ENCODE peak calls at places on chromosomes 16 and 17, in six cellular contexts. One of them, this sample, is unnamed.

GRCh38 chr17:67425571-67426160 is 48.6 kb downstream of the PITPNC1 start:
- DNase-seq in head of caudate nucleus: no peak
- DNase-seq in lower leg skin: no peak
- DNase-seq in activated CD4-positive, alpha-beta memory T cell treated with anti-CD3 and anti-CD28 coated beads for 36 hours: no peak
- DNase-seq in activated T-cell treated with anti-CD3 and anti-CD28 coated beads, Interleukin-2, amount 50 U/mL, for 24 hours: no peak
- DNase-seq in stimulated activated CD4-positive, alpha-beta T cell treated with anti-CD3 and anti-CD28 coated beads, TNF-alpha, amount 100 ng/mL, for 48 hours: no peak
- DNase-seq in this sample: no peak

GRCh38 chr17:35906559-35907265 is 23.9 kb downstream of the RDM1 start:
- DNase-seq in head of caudate nucleus: no peak
- DNase-seq in lower leg skin: no peak
- DNase-seq in activated CD4-positive, alpha-beta memory T cell treated with anti-CD3 and anti-CD28 coated beads for 36 hours: no peak
- DNase-seq in activated T-cell treated with anti-CD3 and anti-CD28 coated beads, Interleukin-2, amount 50 U/mL, for 24 hours: no peak
- DNase-seq in stimulated activated CD4-positive, alpha-beta T cell treated with anti-CD3 and anti-CD28 coated beads, TNF-alpha, amount 100 ng/mL, for 48 hours: no peak
- DNase-seq in this sample: no peak

GRCh38 chr17:64262422-64263260 is at the start of gene TEX2:
- DNase-seq in head of caudate nucleus: peak
- DNase-seq in lower leg skin: peak
- DNase-seq in activated CD4-positive, alpha-beta memory T cell treated with anti-CD3 and anti-CD28 coated beads for 36 hours: peak
- DNase-seq in activated T-cell treated with anti-CD3 and anti-CD28 coated beads, Interleukin-2, amount 50 U/mL, for 24 hours: peak
- DNase-seq in stimulated activated CD4-positive, alpha-beta T cell treated with anti-CD3 and anti-CD28 coated beads, TNF-alpha, amount 100 ng/mL, for 48 hours: peak
- DNase-seq in this sample: peak

GRCh38 chr17:71084219-71084618 is 914.9 kb downstream of the KCNJ2 start:
- DNase-seq in head of caudate nucleus: peak
- DNase-seq in lower leg skin: no peak
- DNase-seq in activated CD4-positive, alpha-beta memory T cell treated with anti-CD3 and anti-CD28 coated beads for 36 hours: no peak
- DNase-seq in activated T-cell treated with anti-CD3 and anti-CD28 coated beads, Interleukin-2, amount 50 U/mL, for 24 hours: no peak
- DNase-seq in stimulated activated CD4-positive, alpha-beta T cell treated with anti-CD3 and anti-CD28 coated beads, TNF-alpha, amount 100 ng/mL, for 48 hours: no peak
- DNase-seq in this sample: no peak

GRCh38 chr16:5361322-5361721 is 263.7 kb upstream of the EEF2KMT start:
- DNase-seq in head of caudate nucleus: no peak
- DNase-seq in lower leg skin: no peak
- DNase-seq in activated CD4-positive, alpha-beta memory T cell treated with anti-CD3 and anti-CD28 coated beads for 36 hours: no peak
- DNase-seq in activated T-cell treated with anti-CD3 and anti-CD28 coated beads, Interleukin-2, amount 50 U/mL, for 24 hours: no peak
- DNase-seq in stimulated activated CD4-positive, alpha-beta T cell treated with anti-CD3 and anti-CD28 coated beads, TNF-alpha, amount 100 ng/mL, for 48 hours: no peak
- DNase-seq in this sample: no peak

GRCh38 chr16:17229766-17230165 is 241.0 kb downstream of the XYLT1 start:
- DNase-seq in head of caudate nucleus: no peak
- DNase-seq in lower leg skin: no peak
- DNase-seq in activated CD4-positive, alpha-beta memory T cell treated with anti-CD3 and anti-CD28 coated beads for 36 hours: no peak
- DNase-seq in activated T-cell treated with anti-CD3 and anti-CD28 coated beads, Interleukin-2, amount 50 U/mL, for 24 hours: no peak
- DNase-seq in stimulated activated CD4-positive, alpha-beta T cell treated with anti-CD3 and anti-CD28 coated beads, TNF-alpha, amount 100 ng/mL, for 48 hours: no peak
- DNase-seq in this sample: no peak

GRCh38 chr17:52106070-52106469 is 52.4 kb downstream of the CA10 start:
- DNase-seq in head of caudate nucleus: no peak
- DNase-seq in lower leg skin: no peak
- DNase-seq in activated CD4-positive, alpha-beta memory T cell treated with anti-CD3 and anti-CD28 coated beads for 36 hours: peak
- DNase-seq in activated T-cell treated with anti-CD3 and anti-CD28 coated beads, Interleukin-2, amount 50 U/mL, for 24 hours: no peak
- DNase-seq in stimulated activated CD4-positive, alpha-beta T cell treated with anti-CD3 and anti-CD28 coated beads, TNF-alpha, amount 100 ng/mL, for 48 hours: no peak
- DNase-seq in this sample: no peak

GRCh38 chr17:2239882-2240430 is 63.6 kb downstream of the SMG6 start:
- DNase-seq in head of caudate nucleus: peak
- DNase-seq in lower leg skin: peak
- DNase-seq in activated CD4-positive, alpha-beta memory T cell treated with anti-CD3 and anti-CD28 coated beads for 36 hours: peak
- DNase-seq in activated T-cell treated with anti-CD3 and anti-CD28 coated beads, Interleukin-2, amount 50 U/mL, for 24 hours: peak
- DNase-seq in stimulated activated CD4-positive, alpha-beta T cell treated with anti-CD3 and anti-CD28 coated beads, TNF-alpha, amount 100 ng/mL, for 48 hours: peak
- DNase-seq in this sample: no peak

GRCh38 chr16:25838724-25839186 is 147.0 kb downstream of the HS3ST4 start:
- DNase-seq in head of caudate nucleus: peak
- DNase-seq in lower leg skin: peak
- DNase-seq in activated CD4-positive, alpha-beta memory T cell treated with anti-CD3 and anti-CD28 coated beads for 36 hours: peak
- DNase-seq in activated T-cell treated with anti-CD3 and anti-CD28 coated beads, Interleukin-2, amount 50 U/mL, for 24 hours: peak
- DNase-seq in stimulated activated CD4-positive, alpha-beta T cell treated with anti-CD3 and anti-CD28 coated beads, TNF-alpha, amount 100 ng/mL, for 48 hours: no peak
- DNase-seq in this sample: peak

GRCh38 chr17:32523017-32523680 is 36.4 kb downstream of the CDK5R1 start:
- DNase-seq in head of caudate nucleus: no peak
- DNase-seq in lower leg skin: no peak
- DNase-seq in activated CD4-positive, alpha-beta memory T cell treated with anti-CD3 and anti-CD28 coated beads for 36 hours: peak
- DNase-seq in activated T-cell treated with anti-CD3 and anti-CD28 coated beads, Interleukin-2, amount 50 U/mL, for 24 hours: peak
- DNase-seq in stimulated activated CD4-positive, alpha-beta T cell treated with anti-CD3 and anti-CD28 coated beads, TNF-alpha, amount 100 ng/mL, for 48 hours: no peak
- DNase-seq in this sample: peak

GRCh38 chr17:5563451-5563850 is 20.9 kb downstream of the NLRP1 start:
- DNase-seq in head of caudate nucleus: no peak
- DNase-seq in lower leg skin: no peak
- DNase-seq in activated CD4-positive, alpha-beta memory T cell treated with anti-CD3 and anti-CD28 coated beads for 36 hours: no peak
- DNase-seq in activated T-cell treated with anti-CD3 and anti-CD28 coated beads, Interleukin-2, amount 50 U/mL, for 24 hours: no peak
- DNase-seq in stimulated activated CD4-positive, alpha-beta T cell treated with anti-CD3 and anti-CD28 coated beads, TNF-alpha, amount 100 ng/mL, for 48 hours: no peak
- DNase-seq in this sample: no peak

GRCh38 chr16:47073223-47074155 is 70.3 kb downstream of the NETO2 start:
- DNase-seq in head of caudate nucleus: no peak
- DNase-seq in lower leg skin: no peak
- DNase-seq in activated CD4-positive, alpha-beta memory T cell treated with anti-CD3 and anti-CD28 coated beads for 36 hours: no peak
- DNase-seq in activated T-cell treated with anti-CD3 and anti-CD28 coated beads, Interleukin-2, amount 50 U/mL, for 24 hours: no peak
- DNase-seq in stimulated activated CD4-positive, alpha-beta T cell treated with anti-CD3 and anti-CD28 coated beads, TNF-alpha, amount 100 ng/mL, for 48 hours: no peak
- DNase-seq in this sample: no peak

GRCh38 chr16:14354561-14355351 is 275.3 kb downstream of the PARN start:
- DNase-seq in head of caudate nucleus: no peak
- DNase-seq in lower leg skin: no peak
- DNase-seq in activated CD4-positive, alpha-beta memory T cell treated with anti-CD3 and anti-CD28 coated beads for 36 hours: peak
- DNase-seq in activated T-cell treated with anti-CD3 and anti-CD28 coated beads, Interleukin-2, amount 50 U/mL, for 24 hours: no peak
- DNase-seq in stimulated activated CD4-positive, alpha-beta T cell treated with anti-CD3 and anti-CD28 coated beads, TNF-alpha, amount 100 ng/mL, for 48 hours: peak
- DNase-seq in this sample: no peak

GRCh38 chr17:58969156-58969555 is 137.5 kb downstream of the TRIM37 start:
- DNase-seq in head of caudate nucleus: no peak
- DNase-seq in lower leg skin: no peak
- DNase-seq in activated CD4-positive, alpha-beta memory T cell treated with anti-CD3 and anti-CD28 coated beads for 36 hours: no peak
- DNase-seq in activated T-cell treated with anti-CD3 and anti-CD28 coated beads, Interleukin-2, amount 50 U/mL, for 24 hours: no peak
- DNase-seq in stimulated activated CD4-positive, alpha-beta T cell treated with anti-CD3 and anti-CD28 coated beads, TNF-alpha, amount 100 ng/mL, for 48 hours: no peak
- DNase-seq in this sample: no peak

GRCh38 chr17:63881935-63882601 is at the start of gene GH2:
- DNase-seq in head of caudate nucleus: peak
- DNase-seq in lower leg skin: peak
- DNase-seq in activated CD4-positive, alpha-beta memory T cell treated with anti-CD3 and anti-CD28 coated beads for 36 hours: peak
- DNase-seq in activated T-cell treated with anti-CD3 and anti-CD28 coated beads, Interleukin-2, amount 50 U/mL, for 24 hours: peak
- DNase-seq in stimulated activated CD4-positive, alpha-beta T cell treated with anti-CD3 and anti-CD28 coated beads, TNF-alpha, amount 100 ng/mL, for 48 hours: peak
- DNase-seq in this sample: peak

GRCh38 chr17:49836111-49837030 is 11.5 kb downstream of the TAC4 start:
- DNase-seq in head of caudate nucleus: no peak
- DNase-seq in lower leg skin: no peak
- DNase-seq in activated CD4-positive, alpha-beta memory T cell treated with anti-CD3 and anti-CD28 coated beads for 36 hours: no peak
- DNase-seq in activated T-cell treated with anti-CD3 and anti-CD28 coated beads, Interleukin-2, amount 50 U/mL, for 24 hours: no peak
- DNase-seq in stimulated activated CD4-positive, alpha-beta T cell treated with anti-CD3 and anti-CD28 coated beads, TNF-alpha, amount 100 ng/mL, for 48 hours: no peak
- DNase-seq in this sample: no peak

GRCh38 chr17:78127240-78127887 is 1.2 kb downstream of the TMC6 start:
- DNase-seq in head of caudate nucleus: peak
- DNase-seq in lower leg skin: no peak
- DNase-seq in activated CD4-positive, alpha-beta memory T cell treated with anti-CD3 and anti-CD28 coated beads for 36 hours: peak
- DNase-seq in activated T-cell treated with anti-CD3 and anti-CD28 coated beads, Interleukin-2, amount 50 U/mL, for 24 hours: peak
- DNase-seq in stimulated activated CD4-positive, alpha-beta T cell treated with anti-CD3 and anti-CD28 coated beads, TNF-alpha, amount 100 ng/mL, for 48 hours: no peak
- DNase-seq in this sample: peak

GRCh38 chr16:23905027-23905426 is 69.2 kb downstream of the PRKCB start:
- DNase-seq in head of caudate nucleus: peak
- DNase-seq in lower leg skin: no peak
- DNase-seq in activated CD4-positive, alpha-beta memory T cell treated with anti-CD3 and anti-CD28 coated beads for 36 hours: no peak
- DNase-seq in activated T-cell treated with anti-CD3 and anti-CD28 coated beads, Interleukin-2, amount 50 U/mL, for 24 hours: no peak
- DNase-seq in stimulated activated CD4-positive, alpha-beta T cell treated with anti-CD3 and anti-CD28 coated beads, TNF-alpha, amount 100 ng/mL, for 48 hours: no peak
- DNase-seq in this sample: no peak

GRCh38 chr16:68782198-68783174 is 45.4 kb downstream of the CDH1 start:
- DNase-seq in head of caudate nucleus: no peak
- DNase-seq in lower leg skin: no peak
- DNase-seq in activated CD4-positive, alpha-beta memory T cell treated with anti-CD3 and anti-CD28 coated beads for 36 hours: peak
- DNase-seq in activated T-cell treated with anti-CD3 and anti-CD28 coated beads, Interleukin-2, amount 50 U/mL, for 24 hours: no peak
- DNase-seq in stimulated activated CD4-positive, alpha-beta T cell treated with anti-CD3 and anti-CD28 coated beads, TNF-alpha, amount 100 ng/mL, for 48 hours: no peak
- DNase-seq in this sample: peak

GRCh38 chr17:73710095-73710592 is 65.9 kb upstream of the SDK2 start:
- DNase-seq in head of caudate nucleus: peak
- DNase-seq in lower leg skin: peak
- DNase-seq in activated CD4-positive, alpha-beta memory T cell treated with anti-CD3 and anti-CD28 coated beads for 36 hours: peak
- DNase-seq in activated T-cell treated with anti-CD3 and anti-CD28 coated beads, Interleukin-2, amount 50 U/mL, for 24 hours: peak
- DNase-seq in stimulated activated CD4-positive, alpha-beta T cell treated with anti-CD3 and anti-CD28 coated beads, TNF-alpha, amount 100 ng/mL, for 48 hours: peak
- DNase-seq in this sample: peak

GRCh38 chr17:63772801-63773271 is 561 bp downstream of the CCDC47 start:
- DNase-seq in head of caudate nucleus: no peak
- DNase-seq in lower leg skin: no peak
- DNase-seq in activated CD4-positive, alpha-beta memory T cell treated with anti-CD3 and anti-CD28 coated beads for 36 hours: no peak
- DNase-seq in activated T-cell treated with anti-CD3 and anti-CD28 coated beads, Interleukin-2, amount 50 U/mL, for 24 hours: no peak
- DNase-seq in stimulated activated CD4-positive, alpha-beta T cell treated with anti-CD3 and anti-CD28 coated beads, TNF-alpha, amount 100 ng/mL, for 48 hours: no peak
- DNase-seq in this sample: no peak

GRCh38 chr16:75065149-75065807 is 51.3 kb downstream of the LDHD start:
- DNase-seq in head of caudate nucleus: peak
- DNase-seq in lower leg skin: no peak
- DNase-seq in activated CD4-positive, alpha-beta memory T cell treated with anti-CD3 and anti-CD28 coated beads for 36 hours: peak
- DNase-seq in activated T-cell treated with anti-CD3 and anti-CD28 coated beads, Interleukin-2, amount 50 U/mL, for 24 hours: peak
- DNase-seq in stimulated activated CD4-positive, alpha-beta T cell treated with anti-CD3 and anti-CD28 coated beads, TNF-alpha, amount 100 ng/mL, for 48 hours: no peak
- DNase-seq in this sample: no peak

GRCh38 chr17:47776330-47777197 is 43.5 kb downstream of the TBX21 start:
- DNase-seq in head of caudate nucleus: peak
- DNase-seq in lower leg skin: no peak
- DNase-seq in activated CD4-positive, alpha-beta memory T cell treated with anti-CD3 and anti-CD28 coated beads for 36 hours: peak
- DNase-seq in activated T-cell treated with anti-CD3 and anti-CD28 coated beads, Interleukin-2, amount 50 U/mL, for 24 hours: peak
- DNase-seq in stimulated activated CD4-positive, alpha-beta T cell treated with anti-CD3 and anti-CD28 coated beads, TNF-alpha, amount 100 ng/mL, for 48 hours: peak
- DNase-seq in this sample: peak

GRCh38 chr17:38982858-38983746 is 15.9 kb upstream of the FBXO47 start:
- DNase-seq in head of caudate nucleus: peak
- DNase-seq in lower leg skin: no peak
- DNase-seq in activated CD4-positive, alpha-beta memory T cell treated with anti-CD3 and anti-CD28 coated beads for 36 hours: peak
- DNase-seq in activated T-cell treated with anti-CD3 and anti-CD28 coated beads, Interleukin-2, amount 50 U/mL, for 24 hours: no peak
- DNase-seq in stimulated activated CD4-positive, alpha-beta T cell treated with anti-CD3 and anti-CD28 coated beads, TNF-alpha, amount 100 ng/mL, for 48 hours: no peak
- DNase-seq in this sample: peak

GRCh38 chr16:86952769-86953168 is 364.4 kb downstream of the C16orf95 start:
- DNase-seq in head of caudate nucleus: no peak
- DNase-seq in lower leg skin: no peak
- DNase-seq in activated CD4-positive, alpha-beta memory T cell treated with anti-CD3 and anti-CD28 coated beads for 36 hours: no peak
- DNase-seq in activated T-cell treated with anti-CD3 and anti-CD28 coated beads, Interleukin-2, amount 50 U/mL, for 24 hours: no peak
- DNase-seq in stimulated activated CD4-positive, alpha-beta T cell treated with anti-CD3 and anti-CD28 coated beads, TNF-alpha, amount 100 ng/mL, for 48 hours: no peak
- DNase-seq in this sample: no peak

GRCh38 chr17:14737984-14738651 is 437.2 kb downstream of the HS3ST3B1 start:
- DNase-seq in head of caudate nucleus: no peak
- DNase-seq in lower leg skin: peak
- DNase-seq in activated CD4-positive, alpha-beta memory T cell treated with anti-CD3 and anti-CD28 coated beads for 36 hours: no peak
- DNase-seq in activated T-cell treated with anti-CD3 and anti-CD28 coated beads, Interleukin-2, amount 50 U/mL, for 24 hours: no peak
- DNase-seq in stimulated activated CD4-positive, alpha-beta T cell treated with anti-CD3 and anti-CD28 coated beads, TNF-alpha, amount 100 ng/mL, for 48 hours: no peak
- DNase-seq in this sample: no peak

GRCh38 chr16:57432505-57432904 is 14.7 kb downstream of the CIAPIN1 start:
- DNase-seq in head of caudate nucleus: no peak
- DNase-seq in lower leg skin: no peak
- DNase-seq in activated CD4-positive, alpha-beta memory T cell treated with anti-CD3 and anti-CD28 coated beads for 36 hours: no peak
- DNase-seq in activated T-cell treated with anti-CD3 and anti-CD28 coated beads, Interleukin-2, amount 50 U/mL, for 24 hours: no peak
- DNase-seq in stimulated activated CD4-positive, alpha-beta T cell treated with anti-CD3 and anti-CD28 coated beads, TNF-alpha, amount 100 ng/mL, for 48 hours: no peak
- DNase-seq in this sample: no peak

GRCh38 chr16:27098366-27099050 is 31.8 kb downstream of the C16orf82 start:
- DNase-seq in head of caudate nucleus: no peak
- DNase-seq in lower leg skin: no peak
- DNase-seq in activated CD4-positive, alpha-beta memory T cell treated with anti-CD3 and anti-CD28 coated beads for 36 hours: no peak
- DNase-seq in activated T-cell treated with anti-CD3 and anti-CD28 coated beads, Interleukin-2, amount 50 U/mL, for 24 hours: no peak
- DNase-seq in stimulated activated CD4-positive, alpha-beta T cell treated with anti-CD3 and anti-CD28 coated beads, TNF-alpha, amount 100 ng/mL, for 48 hours: no peak
- DNase-seq in this sample: no peak

GRCh38 chr16:72811188-72811720 is 236.7 kb downstream of the ZFHX3 start:
- DNase-seq in head of caudate nucleus: no peak
- DNase-seq in lower leg skin: no peak
- DNase-seq in activated CD4-positive, alpha-beta memory T cell treated with anti-CD3 and anti-CD28 coated beads for 36 hours: no peak
- DNase-seq in activated T-cell treated with anti-CD3 and anti-CD28 coated beads, Interleukin-2, amount 50 U/mL, for 24 hours: no peak
- DNase-seq in stimulated activated CD4-positive, alpha-beta T cell treated with anti-CD3 and anti-CD28 coated beads, TNF-alpha, amount 100 ng/mL, for 48 hours: no peak
- DNase-seq in this sample: no peak

GRCh38 chr16:29029168-29029994 is 44.5 kb downstream of the LAT start:
- DNase-seq in head of caudate nucleus: peak
- DNase-seq in lower leg skin: no peak
- DNase-seq in activated CD4-positive, alpha-beta memory T cell treated with anti-CD3 and anti-CD28 coated beads for 36 hours: peak
- DNase-seq in activated T-cell treated with anti-CD3 and anti-CD28 coated beads, Interleukin-2, amount 50 U/mL, for 24 hours: peak
- DNase-seq in stimulated activated CD4-positive, alpha-beta T cell treated with anti-CD3 and anti-CD28 coated beads, TNF-alpha, amount 100 ng/mL, for 48 hours: peak
- DNase-seq in this sample: peak

GRCh38 chr17:42059815-42060214 is 9.4 kb upstream of the C17orf113 start:
- DNase-seq in head of caudate nucleus: no peak
- DNase-seq in lower leg skin: no peak
- DNase-seq in activated CD4-positive, alpha-beta memory T cell treated with anti-CD3 and anti-CD28 coated beads for 36 hours: no peak
- DNase-seq in activated T-cell treated with anti-CD3 and anti-CD28 coated beads, Interleukin-2, amount 50 U/mL, for 24 hours: no peak
- DNase-seq in stimulated activated CD4-positive, alpha-beta T cell treated with anti-CD3 and anti-CD28 coated beads, TNF-alpha, amount 100 ng/mL, for 48 hours: no peak
- DNase-seq in this sample: no peak

GRCh38 chr17:49968380-49969133 is 433 bp upstream of the DLX4 start:
- DNase-seq in head of caudate nucleus: no peak
- DNase-seq in lower leg skin: peak
- DNase-seq in activated CD4-positive, alpha-beta memory T cell treated with anti-CD3 and anti-CD28 coated beads for 36 hours: peak
- DNase-seq in activated T-cell treated with anti-CD3 and anti-CD28 coated beads, Interleukin-2, amount 50 U/mL, for 24 hours: peak
- DNase-seq in stimulated activated CD4-positive, alpha-beta T cell treated with anti-CD3 and anti-CD28 coated beads, TNF-alpha, amount 100 ng/mL, for 48 hours: peak
- DNase-seq in this sample: peak

GRCh38 chr17:13079010-13079409 is 61.2 kb upstream of the ELAC2 start:
- DNase-seq in head of caudate nucleus: no peak
- DNase-seq in lower leg skin: no peak
- DNase-seq in activated CD4-positive, alpha-beta memory T cell treated with anti-CD3 and anti-CD28 coated beads for 36 hours: no peak
- DNase-seq in activated T-cell treated with anti-CD3 and anti-CD28 coated beads, Interleukin-2, amount 50 U/mL, for 24 hours: no peak
- DNase-seq in stimulated activated CD4-positive, alpha-beta T cell treated with anti-CD3 and anti-CD28 coated beads, TNF-alpha, amount 100 ng/mL, for 48 hours: no peak
- DNase-seq in this sample: no peak

GRCh38 chr17:68944435-68945035 is 10.7 kb downstream of the ABCA8 start:
- DNase-seq in head of caudate nucleus: no peak
- DNase-seq in lower leg skin: no peak
- DNase-seq in activated CD4-positive, alpha-beta memory T cell treated with anti-CD3 and anti-CD28 coated beads for 36 hours: no peak
- DNase-seq in activated T-cell treated with anti-CD3 and anti-CD28 coated beads, Interleukin-2, amount 50 U/mL, for 24 hours: no peak
- DNase-seq in stimulated activated CD4-positive, alpha-beta T cell treated with anti-CD3 and anti-CD28 coated beads, TNF-alpha, amount 100 ng/mL, for 48 hours: no peak
- DNase-seq in this sample: no peak

GRCh38 chr17:8326591-8327583 is 12.8 kb upstream of the ODF4 start:
- DNase-seq in head of caudate nucleus: peak
- DNase-seq in lower leg skin: no peak
- DNase-seq in activated CD4-positive, alpha-beta memory T cell treated with anti-CD3 and anti-CD28 coated beads for 36 hours: peak
- DNase-seq in activated T-cell treated with anti-CD3 and anti-CD28 coated beads, Interleukin-2, amount 50 U/mL, for 24 hours: peak
- DNase-seq in stimulated activated CD4-positive, alpha-beta T cell treated with anti-CD3 and anti-CD28 coated beads, TNF-alpha, amount 100 ng/mL, for 48 hours: peak
- DNase-seq in this sample: no peak

This sample was measured in T-helper 1 cell.